ENCODE peak calls at places on chromosomes 13 and 19, in ten cellular contexts. One of them, this sample, is unnamed.

GRCh38 chr13:100128838-100129237 is 39.9 kb downstream of the PCCA start:
- DNase-seq in keratinocyte: no peak
- DNase-seq in Caco-2: no peak
- DNase-seq in stomach: no peak
- DNase-seq in pancreas: no peak
- DNase-seq in cardiac muscle cell: no peak
- DNase-seq in tibial nerve: no peak
- DNase-seq in choroid plexus epithelial cell: no peak
- DNase-seq in astrocyte of the cerebellum: no peak
- DNase-seq in left ventricle myocardium inferior: no peak
- DNase-seq in this sample: no peak

GRCh38 chr19:18426416-18426767 is 7.2 kb downstream of the SSBP4 start:
- DNase-seq in keratinocyte: no peak
- DNase-seq in Caco-2: no peak
- DNase-seq in stomach: no peak
- DNase-seq in pancreas: no peak
- DNase-seq in cardiac muscle cell: no peak
- DNase-seq in tibial nerve: no peak
- DNase-seq in choroid plexus epithelial cell: no peak
- DNase-seq in astrocyte of the cerebellum: no peak
- DNase-seq in left ventricle myocardium inferior: no peak
- DNase-seq in this sample: no peak

GRCh38 chr19:980133-980998 is 3.8 kb upstream of the WDR18 start:
- DNase-seq in keratinocyte: no peak
- DNase-seq in Caco-2: peak
- DNase-seq in stomach: no peak
- DNase-seq in pancreas: peak
- DNase-seq in cardiac muscle cell: peak
- DNase-seq in tibial nerve: no peak
- DNase-seq in choroid plexus epithelial cell: peak
- DNase-seq in astrocyte of the cerebellum: no peak
- DNase-seq in left ventricle myocardium inferior: no peak
- DNase-seq in this sample: no peak

GRCh38 chr19:5593963-5594255 is 26.2 kb upstream of the TINCR start:
- DNase-seq in keratinocyte: no peak
- DNase-seq in Caco-2: no peak
- DNase-seq in stomach: no peak
- DNase-seq in pancreas: no peak
- DNase-seq in cardiac muscle cell: no peak
- DNase-seq in tibial nerve: no peak
- DNase-seq in choroid plexus epithelial cell: no peak
- DNase-seq in astrocyte of the cerebellum: no peak
- DNase-seq in left ventricle myocardium inferior: no peak
- DNase-seq in this sample: no peak

GRCh38 chr13:44853641-44854040 is 135.6 kb downstream of the NUFIP1 start:
- DNase-seq in keratinocyte: no peak
- DNase-seq in Caco-2: peak
- DNase-seq in stomach: peak
- DNase-seq in pancreas: no peak
- DNase-seq in cardiac muscle cell: no peak
- DNase-seq in tibial nerve: no peak
- DNase-seq in choroid plexus epithelial cell: no peak
- DNase-seq in astrocyte of the cerebellum: no peak
- DNase-seq in left ventricle myocardium inferior: no peak
- DNase-seq in this sample: no peak

GRCh38 chr19:17025361-17025760 is 1.2 kb downstream of the CPAMD8 start:
- DNase-seq in keratinocyte: no peak
- DNase-seq in Caco-2: no peak
- DNase-seq in stomach: no peak
- DNase-seq in pancreas: no peak
- DNase-seq in cardiac muscle cell: no peak
- DNase-seq in tibial nerve: no peak
- DNase-seq in choroid plexus epithelial cell: no peak
- DNase-seq in astrocyte of the cerebellum: no peak
- DNase-seq in left ventricle myocardium inferior: no peak
- DNase-seq in this sample: no peak

GRCh38 chr13:40063278-40063698 is 407.8 kb downstream of the COG6 start:
- DNase-seq in keratinocyte: no peak
- DNase-seq in Caco-2: no peak
- DNase-seq in stomach: no peak
- DNase-seq in pancreas: peak
- DNase-seq in cardiac muscle cell: no peak
- DNase-seq in tibial nerve: no peak
- DNase-seq in choroid plexus epithelial cell: no peak
- DNase-seq in astrocyte of the cerebellum: peak
- DNase-seq in left ventricle myocardium inferior: peak
- DNase-seq in this sample: no peak

GRCh38 chr13:21999666-22000065 is 328.8 kb downstream of the FGF9 start:
- DNase-seq in keratinocyte: no peak
- DNase-seq in Caco-2: no peak
- DNase-seq in stomach: no peak
- DNase-seq in pancreas: no peak
- DNase-seq in cardiac muscle cell: no peak
- DNase-seq in tibial nerve: no peak
- DNase-seq in choroid plexus epithelial cell: no peak
- DNase-seq in astrocyte of the cerebellum: no peak
- DNase-seq in left ventricle myocardium inferior: no peak
- DNase-seq in this sample: no peak

GRCh38 chr19:47027586-47028371 is 8.1 kb downstream of the NPAS1 start:
- DNase-seq in keratinocyte: no peak
- DNase-seq in Caco-2: no peak
- DNase-seq in stomach: no peak
- DNase-seq in pancreas: no peak
- DNase-seq in cardiac muscle cell: no peak
- DNase-seq in tibial nerve: no peak
- DNase-seq in choroid plexus epithelial cell: no peak
- DNase-seq in astrocyte of the cerebellum: no peak
- DNase-seq in left ventricle myocardium inferior: no peak
- DNase-seq in this sample: no peak

GRCh38 chr19:47026889-47027288 is 7.3 kb downstream of the NPAS1 start:
- DNase-seq in keratinocyte: no peak
- DNase-seq in Caco-2: no peak
- DNase-seq in stomach: no peak
- DNase-seq in pancreas: no peak
- DNase-seq in cardiac muscle cell: no peak
- DNase-seq in tibial nerve: no peak
- DNase-seq in choroid plexus epithelial cell: no peak
- DNase-seq in astrocyte of the cerebellum: no peak
- DNase-seq in left ventricle myocardium inferior: no peak
- DNase-seq in this sample: no peak

GRCh38 chr19:47026156-47026555 is 6.5 kb downstream of the NPAS1 start:
- DNase-seq in keratinocyte: no peak
- DNase-seq in Caco-2: no peak
- DNase-seq in stomach: no peak
- DNase-seq in pancreas: no peak
- DNase-seq in cardiac muscle cell: no peak
- DNase-seq in tibial nerve: no peak
- DNase-seq in choroid plexus epithelial cell: no peak
- DNase-seq in astrocyte of the cerebellum: no peak
- DNase-seq in left ventricle myocardium inferior: no peak
- DNase-seq in this sample: no peak

GRCh38 chr19:47024502-47024901 is 4.9 kb downstream of the NPAS1 start:
- DNase-seq in keratinocyte: no peak
- DNase-seq in Caco-2: no peak
- DNase-seq in stomach: no peak
- DNase-seq in pancreas: no peak
- DNase-seq in cardiac muscle cell: no peak
- DNase-seq in tibial nerve: no peak
- DNase-seq in choroid plexus epithelial cell: no peak
- DNase-seq in astrocyte of the cerebellum: no peak
- DNase-seq in left ventricle myocardium inferior: no peak
- DNase-seq in this sample: no peak

DNA sequence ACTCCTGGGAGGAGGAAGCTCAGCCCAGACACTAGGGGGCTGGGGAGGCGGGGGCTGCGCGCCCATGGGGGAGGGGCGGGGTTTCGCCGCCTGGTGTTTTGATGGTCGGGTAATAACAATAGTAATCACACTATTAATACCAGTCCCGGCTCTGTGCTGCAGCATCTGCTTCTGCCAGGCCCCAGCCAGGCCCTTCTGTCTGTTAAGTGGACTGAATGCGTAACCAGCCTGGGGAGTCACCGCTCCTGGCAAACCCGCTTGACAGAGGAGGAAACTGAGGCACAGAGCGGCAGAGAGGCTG is 8.7 kb downstream of the NPAS1 start:
- DNase-seq in keratinocyte: no peak
- DNase-seq in Caco-2: no peak
- DNase-seq in stomach: no peak
- DNase-seq in pancreas: no peak
- DNase-seq in cardiac muscle cell: no peak
- DNase-seq in tibial nerve: no peak
- DNase-seq in choroid plexus epithelial cell: no peak
- DNase-seq in astrocyte of the cerebellum: no peak
- DNase-seq in left ventricle myocardium inferior: no peak
- DNase-seq in this sample: no peak
- TF ChIP-seq CTCF in keratinocyte: no peak
- TF ChIP-seq CTCF in Caco-2: no peak
- TF ChIP-seq CTCF in stomach: no peak
- TF ChIP-seq CTCF in pancreas: no peak
- TF ChIP-seq CTCF in cardiac muscle cell: no peak
- TF ChIP-seq CTCF in tibial nerve: no peak
- TF ChIP-seq CTCF in choroid plexus epithelial cell: no peak
- TF ChIP-seq CTCF in astrocyte of the cerebellum: no peak
- TF ChIP-seq CTCF in left ventricle myocardium inferior: no peak
- TF ChIP-seq CTCF in this sample: no peak

DNA sequence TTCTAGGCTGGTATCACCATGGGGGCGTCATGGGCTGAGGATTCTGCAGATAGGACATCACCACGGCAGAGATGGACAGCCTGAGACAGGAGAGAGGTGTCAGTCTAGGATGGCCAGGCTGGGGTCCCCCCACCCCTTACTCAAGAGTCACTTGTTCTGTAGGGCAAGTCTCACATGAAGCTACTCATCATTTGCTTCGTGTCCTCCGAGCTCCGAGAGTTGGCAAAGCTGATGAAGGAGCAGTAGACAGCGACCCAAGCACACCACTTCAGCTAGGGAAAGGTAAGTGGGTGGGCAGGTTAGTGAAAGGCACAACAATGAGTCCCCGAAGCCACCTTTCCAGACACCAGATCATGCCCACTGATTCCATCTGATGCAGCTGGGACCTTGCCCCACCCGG is 1.7 kb downstream of the WDR83 start:
- DNase-seq in keratinocyte: no peak
- DNase-seq in Caco-2: no peak
- DNase-seq in stomach: no peak
- DNase-seq in pancreas: no peak
- DNase-seq in cardiac muscle cell: no peak
- DNase-seq in tibial nerve: no peak
- DNase-seq in choroid plexus epithelial cell: no peak
- DNase-seq in astrocyte of the cerebellum: no peak
- DNase-seq in left ventricle myocardium inferior: no peak
- DNase-seq in this sample: no peak
- H3K4me3 ChIP-seq in keratinocyte: peak
- H3K4me3 ChIP-seq in Caco-2: peak
- H3K4me3 ChIP-seq in stomach: peak
- H3K4me3 ChIP-seq in pancreas: peak
- H3K4me3 ChIP-seq in cardiac muscle cell: peak
- H3K4me3 ChIP-seq in tibial nerve: peak
- H3K4me3 ChIP-seq in choroid plexus epithelial cell: peak
- H3K4me3 ChIP-seq in astrocyte of the cerebellum: peak
- H3K4me3 ChIP-seq in left ventricle myocardium inferior: peak
- H3K4me3 ChIP-seq in this sample: peak

GRCh38 chr19:58357798-58358145 is 4.5 kb upstream of the A1BG start:
- DNase-seq in keratinocyte: no peak
- DNase-seq in Caco-2: no peak
- DNase-seq in stomach: no peak
- DNase-seq in pancreas: no peak
- DNase-seq in cardiac muscle cell: no peak
- DNase-seq in tibial nerve: no peak
- DNase-seq in choroid plexus epithelial cell: no peak
- DNase-seq in astrocyte of the cerebellum: no peak
- DNase-seq in left ventricle myocardium inferior: no peak
- DNase-seq in this sample: no peak

GRCh38 chr19:58366576-58367430 is 4.3 kb upstream of the ZNF497 start:
- DNase-seq in keratinocyte: no peak
- DNase-seq in Caco-2: no peak
- DNase-seq in stomach: no peak
- DNase-seq in pancreas: no peak
- DNase-seq in cardiac muscle cell: no peak
- DNase-seq in tibial nerve: no peak
- DNase-seq in choroid plexus epithelial cell: no peak
- DNase-seq in astrocyte of the cerebellum: no peak
- DNase-seq in left ventricle myocardium inferior: no peak
- DNase-seq in this sample: no peak

GRCh38 chr19:58364127-58364526 is 1.6 kb upstream of the ZNF497 start:
- DNase-seq in keratinocyte: no peak
- DNase-seq in Caco-2: no peak
- DNase-seq in stomach: no peak
- DNase-seq in pancreas: no peak
- DNase-seq in cardiac muscle cell: no peak
- DNase-seq in tibial nerve: no peak
- DNase-seq in choroid plexus epithelial cell: no peak
- DNase-seq in astrocyte of the cerebellum: no peak
- DNase-seq in left ventricle myocardium inferior: no peak
- DNase-seq in this sample: no peak

GRCh38 chr19:58361900-58362271 is 665 bp downstream of the ZNF497 start:
- DNase-seq in keratinocyte: no peak
- DNase-seq in Caco-2: peak
- DNase-seq in stomach: peak
- DNase-seq in pancreas: peak
- DNase-seq in cardiac muscle cell: no peak
- DNase-seq in tibial nerve: no peak
- DNase-seq in choroid plexus epithelial cell: no peak
- DNase-seq in astrocyte of the cerebellum: peak
- DNase-seq in left ventricle myocardium inferior: peak
- DNase-seq in this sample: peak

DNA sequence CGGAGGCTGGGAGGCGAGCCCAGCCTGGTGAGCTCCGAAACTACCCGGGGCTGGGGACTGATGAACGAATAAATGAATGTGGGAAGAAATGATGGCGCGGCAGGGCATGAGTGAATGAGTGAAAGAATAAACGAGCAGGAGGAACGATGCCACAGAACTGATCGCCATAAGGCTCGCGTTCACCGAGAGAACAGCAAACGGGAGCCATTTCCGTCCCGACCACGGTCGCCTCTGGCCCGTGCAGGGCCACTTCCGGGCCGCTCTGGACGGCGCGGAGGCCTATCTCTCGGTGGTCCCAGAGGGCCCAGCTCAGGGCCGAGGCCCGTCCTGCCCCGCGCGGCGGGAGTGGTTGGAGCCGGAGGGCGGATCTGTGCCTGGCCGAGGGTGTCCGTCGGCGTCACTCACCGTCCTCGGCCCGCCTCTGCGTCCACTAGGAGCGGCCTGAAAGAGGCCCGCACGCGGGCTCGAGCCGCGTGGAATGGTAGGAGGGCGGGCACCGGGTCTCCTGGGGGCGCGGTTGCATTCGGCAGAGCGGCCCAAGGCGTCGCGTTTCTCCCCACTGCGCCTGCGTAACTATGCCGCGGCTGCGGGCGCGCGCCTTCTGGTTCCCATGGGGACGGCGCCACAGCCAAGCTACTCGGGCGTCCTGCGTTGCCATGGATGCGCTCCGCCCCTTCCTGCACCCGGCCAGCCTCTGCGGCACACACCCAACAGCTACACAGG is at the start of gene ZNF497:
- DNase-seq in keratinocyte: peak
- DNase-seq in Caco-2: peak
- DNase-seq in stomach: peak
- DNase-seq in pancreas: peak
- DNase-seq in cardiac muscle cell: peak
- DNase-seq in tibial nerve: peak
- DNase-seq in choroid plexus epithelial cell: peak
- DNase-seq in astrocyte of the cerebellum: peak
- DNase-seq in left ventricle myocardium inferior: peak
- DNase-seq in this sample: peak
- TF ChIP-seq CTCF in keratinocyte: no peak
- TF ChIP-seq CTCF in Caco-2: no peak
- TF ChIP-seq CTCF in stomach: no peak
- TF ChIP-seq CTCF in pancreas: no peak
- TF ChIP-seq CTCF in cardiac muscle cell: no peak
- TF ChIP-seq CTCF in tibial nerve: peak
- TF ChIP-seq CTCF in choroid plexus epithelial cell: peak
- TF ChIP-seq CTCF in astrocyte of the cerebellum: no peak
- TF ChIP-seq CTCF in left ventricle myocardium inferior: peak
- TF ChIP-seq CTCF in this sample: no peak

GRCh38 chr19:19591133-19591825 is 27.2 kb downstream of the PBX4 start:
- DNase-seq in keratinocyte: peak
- DNase-seq in Caco-2: peak
- DNase-seq in stomach: peak
- DNase-seq in pancreas: no peak
- DNase-seq in cardiac muscle cell: no peak
- DNase-seq in tibial nerve: peak
- DNase-seq in choroid plexus epithelial cell: peak
- DNase-seq in astrocyte of the cerebellum: peak
- DNase-seq in left ventricle myocardium inferior: no peak
- DNase-seq in this sample: peak
- H3K4me3 ChIP-seq in keratinocyte: peak
- H3K4me3 ChIP-seq in Caco-2: no peak
- H3K4me3 ChIP-seq in stomach: no peak
- H3K4me3 ChIP-seq in pancreas: no peak
- H3K4me3 ChIP-seq in cardiac muscle cell: no peak
- H3K4me3 ChIP-seq in tibial nerve: no peak
- H3K4me3 ChIP-seq in choroid plexus epithelial cell: no peak
- H3K4me3 ChIP-seq in astrocyte of the cerebellum: no peak
- H3K4me3 ChIP-seq in left ventricle myocardium inferior: no peak
- H3K4me3 ChIP-seq in this sample: no peak

This sample was measured in cardiac fibroblast.